ENCODE peak calls at places on chromosomes 1 and 21, in eight cellular contexts. D is spleen; L is lower lobe of right lung; R is upper lobe of right lung; Z is fibroblast of lung; C is K562; X is PC-9; J is CD8-positive, alpha-beta memory T cell. A is an unnamed sample.

GRCh38 chr1:178536844-178537371 is 24.0 kb downstream of the TEX35 start:
- DNase-seq in D (peak; percentile 42), L (no peak), R (no peak), Z (peak; percentile 98), C (no peak), X (peak; percentile 83), J (no peak), A (no peak)

GRCh38 chr1:231278100-231278790 is 37.2 kb downstream of the GNPAT start:
- DNase-seq in D (no peak), L (no peak), R (peak; percentile 71), Z (no peak), C (no peak), X (no peak), J (no peak), A (no peak)

GRCh38 chr1:38334930-38335592 is 288.5 kb upstream of the POU3F1 start:
- DNase-seq in D (no peak), L (no peak), R (no peak), Z (no peak), C (peak; percentile 40), X (no peak), J (no peak), A (no peak)

GRCh38 chr1:108007531-108007930 is 42.6 kb upstream of the VAV3 start:
- DNase-seq in D (no peak), L (no peak), R (no peak), Z (no peak), C (no peak), X (no peak), J (no peak), A (no peak)

GRCh38 chr1:24743404-24744211 is 1.6 kb upstream of the CLIC4 start:
- DNase-seq in D (no peak), L (no peak), R (no peak), Z (peak; percentile 75), C (peak; percentile 55), X (no peak), J (no peak), A (no peak)

GRCh38 chr1:224435318-224435763 is 744 bp upstream of the WDR26 start:
- DNase-seq in D (no peak), L (no peak), R (no peak), Z (peak; percentile 90), C (peak; percentile 76), X (no peak), J (no peak), A (no peak)

GRCh38 chr1:59316497-59317128 is 19.7 kb downstream of the FGGY start:
- DNase-seq in D (no peak), L (no peak), R (no peak), Z (peak; percentile 86), C (no peak), X (no peak), J (no peak), A (peak; percentile 67)

GRCh38 chr1:111234866-111235265 is 7.4 kb downstream of the CHI3L2 start:
- DNase-seq in D (no peak), L (no peak), R (no peak), Z (peak; percentile 13), C (no peak), X (no peak), J (no peak), A (no peak)

GRCh38 chr21:37082375-37082774 is 9.3 kb downstream of the TTC3 start:
- DNase-seq in D (no peak), L (no peak), R (no peak), Z (no peak), C (no peak), X (no peak), J (no peak), A (no peak)

GRCh38 chr1:8523641-8524206 is 205.8 kb downstream of the SLC45A1 start:
- DNase-seq in D (no peak), L (no peak), R (no peak), Z (no peak), C (no peak), X (no peak), J (no peak), A (no peak)

GRCh38 chr1:198933506-198933905 is 294.7 kb downstream of the PTPRC start:
- DNase-seq in D (no peak), L (no peak), R (no peak), Z (no peak), C (no peak), X (no peak), J (no peak), A (no peak)

GRCh38 chr21:43854773-43855633 is 10.0 kb upstream of the AGPAT3 start:
- DNase-seq in D (peak; percentile 71), L (peak; percentile 69), R (no peak), Z (no peak), C (peak; percentile 97), X (no peak), J (no peak), A (peak; percentile 65)

GRCh38 chr1:101137144-101138126 is 99.4 kb upstream of the S1PR1 start:
- DNase-seq in D (no peak), L (no peak), R (no peak), Z (peak; percentile 47), C (no peak), X (no peak), J (no peak), A (no peak)

GRCh38 chr1:12359734-12360133 is 129.9 kb downstream of the VPS13D start:
- DNase-seq in D (no peak), L (no peak), R (no peak), Z (no peak), C (no peak), X (no peak), J (no peak), A (no peak)

GRCh38 chr1:245420926-245421325 is 266.1 kb downstream of the KIF26B start:
- DNase-seq in D (no peak), L (no peak), R (no peak), Z (no peak), C (no peak), X (no peak), J (no peak), A (no peak)

GRCh38 chr21:35236090-35236489 is 187.0 kb upstream of the RUNX1 start:
- DNase-seq in D (no peak), L (no peak), R (no peak), Z (no peak), C (no peak), X (no peak), J (no peak), A (no peak)

GRCh38 chr1:226677121-226678020 is 61.7 kb downstream of the ITPKB start:
- DNase-seq in D (peak; percentile 92), L (no peak), R (no peak), Z (peak; percentile 67), C (no peak), X (peak; percentile 15), J (peak; percentile 89), A (peak; percentile 77)
- H3K27ac ChIP-seq in D (peak overlapping the region; percentile 94), L (peak overlapping the region; percentile 66), R (peak overlapping the region; percentile 85), Z (peak overlapping the region; percentile 52), C (no peak overlapping the region), X (no peak overlapping the region), J (peak overlapping the region; percentile 72), A (peak overlapping the region; percentile 86)

DNA sequence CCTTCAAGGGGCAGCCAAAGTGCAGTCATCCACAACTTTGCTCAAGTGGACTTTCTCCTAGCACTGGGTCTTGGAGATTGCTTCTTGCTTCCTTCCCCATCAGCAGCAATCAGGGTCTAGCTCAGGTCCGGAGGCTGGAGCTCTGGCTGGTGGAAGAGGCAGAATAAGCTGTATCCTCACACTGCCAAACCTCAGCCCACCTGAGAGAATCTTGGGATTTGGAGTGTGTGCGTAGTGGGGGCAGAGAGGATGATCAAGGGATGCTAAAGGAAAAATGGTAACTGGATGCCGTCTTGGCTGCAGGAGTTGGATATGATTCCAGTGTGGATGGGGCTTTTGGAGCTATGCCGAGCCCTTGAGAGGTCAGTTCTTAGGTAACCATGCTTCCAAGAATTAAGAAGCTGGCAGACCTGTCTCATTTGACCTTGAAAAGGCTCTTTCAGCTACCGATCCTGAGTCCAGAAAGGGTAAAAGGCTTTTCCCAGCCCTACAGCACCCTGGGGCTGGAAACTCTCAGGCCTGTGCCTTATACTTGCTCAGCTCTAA is 4.5 kb upstream of the NFASC start:
- DNase-seq in D (no peak), L (no peak), R (no peak), Z (no peak), C (no peak), X (no peak), J (no peak), A (no peak)
- H3K27me3 ChIP-seq in D (no peaks in the 10 kb centered on the region), L (no peaks in the 10 kb centered on the region), R (no peaks in the 10 kb centered on the region), Z (no peaks in the 10 kb centered on the region), C (peaks cover 31% of the 10 kb centered on the region), X (peaks cover 94% of the 10 kb centered on the region), J (peaks cover 4% of the 10 kb centered on the region), A (no peaks in the 10 kb centered on the region)

GRCh38 chr1:213571843-213572242 is 415.9 kb upstream of the PROX1 start:
- DNase-seq in D (no peak), L (no peak), R (no peak), Z (no peak), C (no peak), X (no peak), J (no peak), A (no peak)

GRCh38 chr1:213570487-213570886 is 417.3 kb upstream of the PROX1 start:
- DNase-seq in D (no peak), L (no peak), R (no peak), Z (no peak), C (no peak), X (no peak), J (no peak), A (no peak)

GRCh38 chr1:213571419-213571818 is 416.4 kb upstream of the PROX1 start:
- DNase-seq in D (no peak), L (no peak), R (no peak), Z (no peak), C (no peak), X (no peak), J (no peak), A (no peak)

GRCh38 chr1:213573648-213574009 is 414.1 kb upstream of the PROX1 start:
- DNase-seq in D (no peak), L (no peak), R (no peak), Z (no peak), C (no peak), X (no peak), J (no peak), A (no peak)

GRCh38 chr1:213572939-213573647 is 414.7 kb upstream of the PROX1 start:
- DNase-seq in D (no peak), L (no peak), R (no peak), Z (no peak), C (no peak), X (no peak), J (no peak), A (no peak)
- H3K27ac ChIP-seq in D (no peak overlapping the region), L (no peak overlapping the region), R (no peak overlapping the region), Z (no peak overlapping the region), C (no peak overlapping the region), X (no peak overlapping the region), J (no peak overlapping the region), A (no peak overlapping the region)

DNA sequence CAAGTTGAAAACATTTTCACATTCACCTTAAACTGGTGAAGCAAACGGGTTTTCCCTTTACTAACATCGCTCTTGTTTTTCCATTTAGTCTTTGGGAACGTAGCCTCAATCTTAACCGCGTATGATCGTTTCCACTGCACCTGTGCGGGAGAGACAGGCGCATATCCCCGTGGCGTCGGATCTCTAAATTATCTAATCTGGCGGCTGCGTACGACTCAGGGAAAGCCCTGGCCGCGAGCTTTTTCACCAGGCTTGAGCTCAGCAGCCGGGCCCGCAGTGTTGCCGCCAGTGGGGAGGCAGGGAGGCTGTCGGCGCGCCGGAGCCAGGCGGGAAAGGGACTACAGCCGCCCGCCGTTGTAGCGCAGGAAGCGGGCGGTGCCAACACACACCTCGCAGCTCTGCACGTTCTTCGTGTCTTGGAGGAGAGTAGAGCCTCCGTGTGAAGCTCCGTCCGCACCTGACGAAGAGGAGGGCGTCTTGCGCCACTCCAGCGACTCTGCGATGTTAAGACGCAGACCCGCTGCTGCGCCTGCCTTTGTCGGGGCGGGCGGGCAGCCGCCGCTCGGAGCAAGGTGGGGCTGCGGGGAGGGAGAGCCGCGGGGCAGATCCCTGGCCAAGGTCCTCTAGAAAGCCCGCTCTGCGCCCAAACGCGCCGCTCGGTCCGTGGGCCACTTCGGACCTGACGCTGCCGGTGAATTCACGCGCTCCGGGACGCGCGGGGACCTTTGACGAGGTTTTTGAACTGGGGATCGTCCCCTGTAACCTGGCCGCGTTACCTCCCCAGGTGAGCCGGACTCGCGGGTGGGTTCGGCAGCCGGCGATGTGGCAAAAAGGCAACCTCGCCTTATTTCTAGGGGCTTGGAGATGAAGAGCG is 18.5 kb upstream of the TBX15 start:
- DNase-seq in D (peak; percentile 61), L (no peak), R (no peak), Z (no peak), C (no peak), X (no peak), J (no peak), A (no peak)
- H3K27me3 ChIP-seq in D (peaks cover 8% of the 10 kb centered on the region), L (peaks cover 72% of the 10 kb centered on the region), R (peaks cover 72% of the 10 kb centered on the region), Z (peaks cover 64% of the 10 kb centered on the region), C (peaks cover 53% of the 10 kb centered on the region), X (no peaks in the 10 kb centered on the region), J (peaks cover 48% of the 10 kb centered on the region), A (no peaks in the 10 kb centered on the region)

A was measured in DND-41.